ENCODE peak calls at places on chromosomes 6 and 20, in six cellular contexts. Z is Peyer's patch, B is GM12865, Q is pancreas, V is GM20000, Y is neural progenitor cell. H is an unnamed sample.

GRCh38 chr20:20691477-20691863 is 21.0 kb downstream of the RALGAPA2 start:
- DNase-seq in V (no peak), B (peak; percentile 23), Z (no peak), Q (no peak), Y (no peak), H (no peak)

GRCh38 chr6:27209659-27210269 is 37.7 kb upstream of the PRSS16 start:
- DNase-seq in Y (no peak), Z (no peak), Q (no peak), B (no peak), V (no peak), H (peak; percentile 7)

GRCh38 chr6:138970856-138971425 is 17.1 kb downstream of the REPS1 start:
- DNase-seq in Y (no peak), V (no peak), B (peak; percentile 25), Z (no peak), Q (no peak), H (peak; percentile 52)

GRCh38 chr20:33687370-33687915 is 1.3 kb upstream of the E2F1 start:
- DNase-seq in Z (no peak), Y (no peak), Q (no peak), V (no peak), B (no peak), H (no peak)

GRCh38 chr6:27178001-27178730 is 69.3 kb upstream of the PRSS16 start:
- DNase-seq in Z (no peak), Y (peak; percentile 79), V (peak; percentile 18), Q (no peak), B (peak; percentile 90), H (peak; percentile 75)

GRCh38 chr20:7627734-7628663 is 312.3 kb downstream of the HAO1 start:
- DNase-seq in Y (no peak), B (no peak), V (no peak), Q (no peak), Z (no peak), H (no peak)

GRCh38 chr6:150546457-150546856 is 53.2 kb upstream of the PLEKHG1 start:
- DNase-seq in Y (no peak), B (no peak), V (no peak), Q (no peak), Z (no peak), H (no peak)

GRCh38 chr20:32247957-32248497 is 29.4 kb upstream of the KIF3B start:
- DNase-seq in V (no peak), Z (no peak), Y (no peak), Q (no peak), B (no peak), H (no peak)

GRCh38 chr6:145621776-145622175 is 113.5 kb downstream of the EPM2A start:
- DNase-seq in V (no peak), Y (no peak), Q (no peak), B (peak; percentile 21), Z (no peak), H (no peak)

GRCh38 chr20:41214666-41215065 is 77.3 kb downstream of the PLCG1 start:
- DNase-seq in Y (no peak), Q (no peak), Z (no peak), V (no peak), B (no peak), H (no peak)

GRCh38 chr20:56322661-56323060 is 36.1 kb upstream of the FAM210B start:
- DNase-seq in V (no peak), Q (no peak), B (no peak), Y (no peak), Z (no peak), H (no peak)

GRCh38 chr6:5149160-5149559 is 64.0 kb downstream of the PPP1R3G start:
- DNase-seq in Y (no peak), Q (no peak), B (no peak), Z (no peak), V (no peak), H (no peak)

GRCh38 chr6:42745083-42745637 is 743 bp downstream of the TBCC start:
- DNase-seq in V (peak; percentile 16), B (peak; percentile 58), Z (no peak), Q (peak; percentile 77), Y (peak; percentile 44), H (peak; percentile 55)

GRCh38 chr6:157980288-157981131 is 1.2 kb upstream of the SYNJ2 start:
- DNase-seq in Z (no peak), V (peak; percentile 35), Q (no peak), B (peak; percentile 14), Y (no peak), H (peak; percentile 35)

GRCh38 chr6:157981132-157981394 is 600 bp upstream of the SYNJ2 start:
- DNase-seq in Y (no peak), V (no peak), B (peak; percentile 30), Z (no peak), Q (no peak), H (no peak)

GRCh38 chr6:157982297-157982579 is 575 bp downstream of the SYNJ2 start:
- DNase-seq in Q (no peak), Z (peak; percentile 71), V (peak; percentile 74), Y (peak; percentile 74), B (peak; percentile 54), H (peak; percentile 62)

GRCh38 chr6:157982580-157983438 is 1.1 kb downstream of the SYNJ2 start:
- DNase-seq in Q (no peak), Y (peak; percentile 39), V (peak; percentile 34), B (peak; percentile 35), Z (peak; percentile 52), H (peak; percentile 23)

DNA sequence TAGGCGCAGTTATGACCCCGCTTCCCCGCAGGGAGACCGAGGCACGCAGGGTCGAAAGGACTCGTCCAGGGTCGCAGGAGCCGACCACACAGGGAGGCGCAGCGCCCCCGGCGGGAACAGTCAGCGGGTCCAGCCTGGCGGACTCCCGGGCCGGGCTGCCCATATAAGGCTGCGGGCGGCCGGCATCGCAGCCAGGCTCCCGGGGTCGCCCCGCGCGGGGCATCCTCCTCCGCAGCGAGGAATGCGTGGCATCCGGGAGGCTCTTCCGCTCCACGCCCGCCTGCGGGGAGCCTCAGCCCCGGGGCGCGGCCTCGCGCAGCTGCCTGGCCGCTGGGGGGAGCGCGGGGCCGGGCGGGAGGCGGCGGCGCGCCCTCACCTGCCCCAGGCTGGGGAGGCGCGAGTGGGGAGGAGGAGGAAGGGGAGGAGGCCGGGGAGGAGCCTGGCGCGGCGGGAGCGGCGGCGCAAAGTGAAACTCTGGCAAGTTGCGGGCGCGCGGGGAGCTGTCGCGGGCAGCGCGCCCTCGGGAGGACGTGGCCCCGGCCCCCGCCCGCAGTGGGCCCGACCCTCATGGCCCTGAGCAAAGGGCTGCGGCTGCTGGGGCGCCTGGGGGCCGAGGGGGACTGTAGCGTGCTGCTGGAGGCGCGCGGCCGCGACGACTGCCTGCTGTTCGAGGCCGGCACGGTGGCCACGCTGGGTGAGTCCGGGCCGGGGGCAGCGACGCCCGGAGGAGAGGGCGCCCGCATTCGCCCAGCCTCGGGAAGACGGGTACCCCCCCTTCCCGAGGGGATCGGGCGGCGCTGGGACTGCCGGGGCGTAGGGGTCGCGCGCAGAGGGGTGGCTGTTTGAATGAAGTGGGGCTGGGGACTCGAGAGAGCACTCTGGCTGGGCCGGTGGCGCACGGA is at the start of gene SYNJ2:
- DNase-seq in Y (peak; percentile 89), Z (peak; percentile 94), B (peak; percentile 82), V (peak; percentile 89), Q (peak; percentile 93), H (peak; percentile 82)
- TF ChIP-seq CTCF in Y (peak; percentile 58), Z (peak; percentile 18), B (peak; percentile 44), V (peak; percentile 16), Q (peak; percentile 41), H (peak; percentile 73)

DNA sequence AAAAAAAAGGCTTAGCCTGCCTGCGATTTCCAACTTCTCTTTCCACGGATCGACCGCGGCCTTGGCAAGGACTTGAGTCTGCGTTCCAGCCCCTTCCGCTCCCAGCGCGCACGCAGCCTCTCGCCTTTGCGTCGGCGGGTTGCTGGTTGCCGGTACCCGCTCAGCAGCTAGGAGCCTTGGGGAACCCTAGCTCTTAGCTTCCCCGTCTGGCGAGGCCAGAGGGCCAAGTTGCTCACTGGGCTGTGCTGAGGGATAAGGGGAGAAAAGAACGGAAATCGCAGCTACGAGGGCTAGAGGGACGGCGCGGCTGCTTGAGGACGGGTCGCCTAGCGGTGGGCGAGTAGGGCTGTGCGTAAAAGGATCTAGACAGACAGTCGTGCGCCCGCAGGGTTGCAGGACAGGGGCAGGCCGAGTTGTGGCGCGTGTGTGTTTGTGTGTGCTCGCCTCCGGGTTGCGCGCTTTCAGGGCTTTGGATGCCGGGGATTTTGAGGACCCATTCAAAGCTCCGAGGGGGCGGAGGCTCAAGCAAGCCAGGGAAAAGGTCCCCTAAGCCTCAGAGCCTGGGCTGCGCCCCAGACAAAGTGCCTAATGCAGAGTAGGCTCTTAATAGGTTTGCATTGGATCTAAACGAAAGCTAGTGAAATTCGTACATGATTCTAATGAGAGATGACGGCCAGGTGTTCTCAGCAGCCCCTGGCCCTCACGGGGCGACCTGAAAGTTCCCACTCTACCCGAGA is 40.5 kb upstream of the OSTM1 start:
- DNase-seq in Z (peak; percentile 54), Y (peak; percentile 89), B (no peak), V (no peak), Q (peak; percentile 86), H (peak; percentile 53)
- TF ChIP-seq CTCF in Z (no peak), Y (peak; percentile 44), B (no peak), V (no peak), Q (no peak), H (no peak)

DNA sequence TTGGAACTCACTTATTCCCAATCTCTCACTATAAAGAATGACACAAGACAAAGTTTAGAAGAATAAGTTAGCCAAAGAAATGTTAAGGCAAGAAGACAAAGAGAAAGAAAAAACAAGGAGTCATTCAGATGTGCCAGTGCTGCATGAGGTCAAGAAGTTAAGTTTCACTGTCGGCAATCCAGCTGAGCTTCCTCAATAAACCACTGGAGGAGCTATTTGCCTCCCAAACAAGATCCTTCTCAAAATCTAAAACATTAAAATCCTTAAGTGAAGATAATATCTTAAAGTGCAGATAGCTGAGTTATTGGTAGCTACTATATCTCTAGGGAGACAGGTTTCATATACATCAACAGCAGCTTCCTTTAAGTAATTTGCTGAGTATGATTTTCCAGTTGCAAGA is 512.3 kb downstream of the HDGFL1 start:
- DNase-seq in V (no peak), Q (no peak), B (peak; percentile 0), Y (peak; percentile 3), Z (no peak), H (no peak)
- TF ChIP-seq CTCF in V (no peak), Q (no peak), B (no peak), Y (peak; percentile 49), Z (no peak), H (no peak)

DNA sequence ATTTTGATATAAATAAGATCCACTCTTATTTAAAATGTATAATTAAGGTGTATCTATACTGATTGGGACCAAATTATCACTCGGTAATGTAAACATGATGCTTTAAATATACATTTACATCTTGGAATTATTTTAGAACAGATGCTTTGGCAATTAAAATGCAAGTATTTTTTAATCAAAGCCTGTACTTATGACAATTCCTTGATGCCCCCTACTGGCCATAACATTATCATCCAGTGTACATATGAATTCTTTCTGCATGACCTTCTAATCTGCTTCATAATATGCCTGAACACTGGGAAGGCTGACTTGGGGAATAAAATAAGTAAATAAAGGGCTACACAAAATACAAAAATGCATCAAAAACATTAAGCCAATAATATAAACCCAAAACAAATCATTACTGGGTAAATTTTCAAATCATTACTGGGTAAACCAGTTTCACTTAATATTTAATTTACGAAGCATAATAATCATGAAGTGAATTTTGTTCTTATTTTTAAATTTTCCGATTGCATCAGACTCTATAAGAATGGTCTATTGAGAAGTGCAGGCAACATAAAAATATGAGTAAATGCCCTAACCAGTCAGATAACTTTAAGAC is 65.1 kb downstream of the CGA start:
- DNase-seq in Y (peak; percentile 30), Q (no peak), Z (no peak), V (peak; percentile 32), B (peak; percentile 52), H (peak; percentile 7)
- TF ChIP-seq CTCF in Y (peak; percentile 68), Q (no peak), Z (no peak), V (peak; percentile 34), B (peak; percentile 50), H (peak; percentile 44)

GRCh38 chr20:52191132-52191435 is 495 bp downstream of the ZFP64 start:
- DNase-seq in B (no peak), V (no peak), Q (no peak), Z (no peak), Y (no peak), H (no peak)
- TF ChIP-seq CTCF in B (no peak), V (no peak), Q (no peak), Z (no peak), Y (no peak), H (no peak)

H was measured in activated CD8-positive, alpha-beta T cell treated with anti-CD3 and anti-CD28 coated beads for 36 hours.